ENCODE peak calls at places on chromosome 9, in five cellular contexts. M is T-cell; P is HTR-8/SVneo; N is stimulated activated CD4-positive, alpha-beta T cell treated with anti-CD3 and anti-CD28 coated beads, TNF-alpha, amount 100 ng/mL, for 24 hours; B is HepG2. F is an unnamed sample.

GRCh38 chr9:76564300-76564699 is 105.3 kb downstream of the GCNT1 start:
- DNase-seq in N (no peak), M (no peak), B (no peak), P (no peak), F (no peak)

GRCh38 chr9:136362450-136362784 is 1.1 kb downstream of the DNLZ start:
- DNase-seq in M (no peak), P (no peak), B (no peak), N (no peak), F (no peak)

GRCh38 chr9:2568689-2569088 is 52.9 kb upstream of the VLDLR start:
- DNase-seq in M (no peak), B (peak; percentile 2), P (no peak), N (no peak), F (no peak)

GRCh38 chr9:20624201-20625002 is 2.1 kb upstream of the MLLT3 start:
- DNase-seq in B (peak; percentile 64), M (peak; percentile 41), N (peak; percentile 32), P (peak; percentile 21), F (peak; percentile 75)

GRCh38 chr9:92763721-92764380 is 782 bp downstream of the BICD2 start:
- DNase-seq in P (no peak), N (peak; percentile 35), M (peak; percentile 16), B (no peak), F (no peak)

GRCh38 chr9:83699615-83700014 is 8.1 kb downstream of the UBQLN1 start:
- DNase-seq in N (no peak), P (no peak), B (no peak), M (no peak), F (no peak)

GRCh38 chr9:38335686-38336085 is 56.8 kb upstream of the ALDH1B1 start:
- DNase-seq in N (no peak), M (no peak), B (no peak), P (no peak), F (no peak)

GRCh38 chr9:127225747-127226646 is 38.6 kb upstream of the GARNL3 start:
- DNase-seq in P (no peak), B (no peak), M (no peak), N (no peak), F (no peak)

GRCh38 chr9:137304383-137305059 is 2.5 kb upstream of the NRARP start:
- DNase-seq in P (no peak), B (no peak), M (no peak), N (no peak), F (no peak)

GRCh38 chr9:123438321-123438720 is 82.3 kb downstream of the CRB2 start:
- DNase-seq in N (no peak), M (no peak), B (no peak), P (no peak), F (no peak)

F was measured in COR-L47.